ENCODE peak calls at places on chromosomes 6 and 20, in seven cellular contexts. One of them, this sample, is unnamed.

GRCh38 chr6:130575971-130576370 is 210.2 kb downstream of the TMEM200A start:
- DNase-seq in naive thymus-derived CD8-positive, alpha-beta T cell: peak
- DNase-seq in HepG2: peak
- DNase-seq in endothelial cell: no peak
- DNase-seq in brain microvascular endothelial cell: no peak
- DNase-seq in RWPE1: no peak
- DNase-seq in A172: no peak
- DNase-seq in this sample: no peak

GRCh38 chr6:28923318-28924102 is at the start of gene TRIM27:
- DNase-seq in naive thymus-derived CD8-positive, alpha-beta T cell: peak
- DNase-seq in HepG2: peak
- DNase-seq in endothelial cell: peak
- DNase-seq in brain microvascular endothelial cell: peak
- DNase-seq in RWPE1: peak
- DNase-seq in A172: peak
- DNase-seq in this sample: peak

GRCh38 chr6:154070657-154071056 is 31.6 kb downstream of the OPRM1 start:
- DNase-seq in naive thymus-derived CD8-positive, alpha-beta T cell: no peak
- DNase-seq in HepG2: no peak
- DNase-seq in endothelial cell: no peak
- DNase-seq in brain microvascular endothelial cell: no peak
- DNase-seq in RWPE1: peak
- DNase-seq in A172: peak
- DNase-seq in this sample: no peak

GRCh38 chr6:157343732-157344131 is 20.4 kb upstream of the TMEM242 start:
- DNase-seq in naive thymus-derived CD8-positive, alpha-beta T cell: no peak
- DNase-seq in HepG2: peak
- DNase-seq in endothelial cell: no peak
- DNase-seq in brain microvascular endothelial cell: no peak
- DNase-seq in RWPE1: no peak
- DNase-seq in A172: no peak
- DNase-seq in this sample: no peak

GRCh38 chr6:16337280-16337975 is 99.0 kb downstream of the GMPR start:
- DNase-seq in naive thymus-derived CD8-positive, alpha-beta T cell: no peak
- DNase-seq in HepG2: no peak
- DNase-seq in endothelial cell: no peak
- DNase-seq in brain microvascular endothelial cell: peak
- DNase-seq in RWPE1: no peak
- DNase-seq in A172: peak
- DNase-seq in this sample: no peak

GRCh38 chr6:151494235-151494950 is 576 bp downstream of the CCDC170 start:
- DNase-seq in naive thymus-derived CD8-positive, alpha-beta T cell: no peak
- DNase-seq in HepG2: peak
- DNase-seq in endothelial cell: peak
- DNase-seq in brain microvascular endothelial cell: peak
- DNase-seq in RWPE1: peak
- DNase-seq in A172: no peak
- DNase-seq in this sample: peak

GRCh38 chr6:74735304-74735703 is 470.5 kb downstream of the COL12A1 start:
- DNase-seq in naive thymus-derived CD8-positive, alpha-beta T cell: no peak
- DNase-seq in HepG2: no peak
- DNase-seq in endothelial cell: no peak
- DNase-seq in brain microvascular endothelial cell: peak
- DNase-seq in RWPE1: no peak
- DNase-seq in A172: peak
- DNase-seq in this sample: no peak

GRCh38 chr20:52142801-52143200 is 48.8 kb downstream of the ZFP64 start:
- DNase-seq in naive thymus-derived CD8-positive, alpha-beta T cell: no peak
- DNase-seq in HepG2: no peak
- DNase-seq in endothelial cell: no peak
- DNase-seq in brain microvascular endothelial cell: no peak
- DNase-seq in RWPE1: no peak
- DNase-seq in A172: no peak
- DNase-seq in this sample: no peak

GRCh38 chr6:40960784-40961430 is 78.1 kb downstream of the UNC5CL start:
- DNase-seq in naive thymus-derived CD8-positive, alpha-beta T cell: no peak
- DNase-seq in HepG2: peak
- DNase-seq in endothelial cell: no peak
- DNase-seq in brain microvascular endothelial cell: no peak
- DNase-seq in RWPE1: no peak
- DNase-seq in A172: peak
- DNase-seq in this sample: no peak

GRCh38 chr20:49853640-49854039 is 41.0 kb downstream of the SLC9A8 start:
- DNase-seq in naive thymus-derived CD8-positive, alpha-beta T cell: no peak
- DNase-seq in HepG2: no peak
- DNase-seq in endothelial cell: no peak
- DNase-seq in brain microvascular endothelial cell: peak
- DNase-seq in RWPE1: peak
- DNase-seq in A172: peak
- DNase-seq in this sample: no peak

GRCh38 chr6:109010703-109011102 is 83.9 kb downstream of the SESN1 start:
- DNase-seq in naive thymus-derived CD8-positive, alpha-beta T cell: no peak
- DNase-seq in HepG2: peak
- DNase-seq in endothelial cell: no peak
- DNase-seq in brain microvascular endothelial cell: no peak
- DNase-seq in RWPE1: no peak
- DNase-seq in A172: no peak
- DNase-seq in this sample: no peak

GRCh38 chr6:170459451-170459850 is 93.7 kb downstream of the PSMB1 start:
- DNase-seq in naive thymus-derived CD8-positive, alpha-beta T cell: no peak
- DNase-seq in HepG2: no peak
- DNase-seq in endothelial cell: no peak
- DNase-seq in brain microvascular endothelial cell: peak
- DNase-seq in RWPE1: no peak
- DNase-seq in A172: peak
- DNase-seq in this sample: no peak

GRCh38 chr6:133983099-133983939 is 30.3 kb downstream of the TBPL1 start:
- DNase-seq in naive thymus-derived CD8-positive, alpha-beta T cell: peak
- DNase-seq in HepG2: peak
- DNase-seq in endothelial cell: no peak
- DNase-seq in brain microvascular endothelial cell: peak
- DNase-seq in RWPE1: no peak
- DNase-seq in A172: peak
- DNase-seq in this sample: no peak

GRCh38 chr6:45923831-45924391 is 91.7 kb downstream of the CLIC5 start:
- DNase-seq in naive thymus-derived CD8-positive, alpha-beta T cell: no peak
- DNase-seq in HepG2: no peak
- DNase-seq in endothelial cell: no peak
- DNase-seq in brain microvascular endothelial cell: peak
- DNase-seq in RWPE1: peak
- DNase-seq in A172: no peak
- DNase-seq in this sample: no peak

GRCh38 chr6:16466778-16467177 is 228.4 kb downstream of the GMPR start:
- DNase-seq in naive thymus-derived CD8-positive, alpha-beta T cell: no peak
- DNase-seq in HepG2: no peak
- DNase-seq in endothelial cell: no peak
- DNase-seq in brain microvascular endothelial cell: no peak
- DNase-seq in RWPE1: no peak
- DNase-seq in A172: no peak
- DNase-seq in this sample: no peak

GRCh38 chr6:160972111-160972510 is 19.5 kb upstream of the MAP3K4 start:
- DNase-seq in naive thymus-derived CD8-positive, alpha-beta T cell: no peak
- DNase-seq in HepG2: no peak
- DNase-seq in endothelial cell: no peak
- DNase-seq in brain microvascular endothelial cell: peak
- DNase-seq in RWPE1: peak
- DNase-seq in A172: peak
- DNase-seq in this sample: no peak

GRCh38 chr6:43937236-43938177 is 167.5 kb downstream of the VEGFA start:
- DNase-seq in naive thymus-derived CD8-positive, alpha-beta T cell: no peak
- DNase-seq in HepG2: no peak
- DNase-seq in endothelial cell: no peak
- DNase-seq in brain microvascular endothelial cell: no peak
- DNase-seq in RWPE1: no peak
- DNase-seq in A172: no peak
- DNase-seq in this sample: no peak

GRCh38 chr6:166675736-166676135 is 48.7 kb upstream of the RPS6KA2 start:
- DNase-seq in naive thymus-derived CD8-positive, alpha-beta T cell: no peak
- DNase-seq in HepG2: peak
- DNase-seq in endothelial cell: no peak
- DNase-seq in brain microvascular endothelial cell: no peak
- DNase-seq in RWPE1: no peak
- DNase-seq in A172: no peak
- DNase-seq in this sample: no peak

GRCh38 chr20:49320460-49320859 is 42.6 kb upstream of the ZNFX1 start:
- DNase-seq in naive thymus-derived CD8-positive, alpha-beta T cell: no peak
- DNase-seq in HepG2: peak
- DNase-seq in endothelial cell: peak
- DNase-seq in brain microvascular endothelial cell: peak
- DNase-seq in RWPE1: peak
- DNase-seq in A172: peak
- DNase-seq in this sample: no peak